ENCODE peak calls at places on chromosomes 7 and 10, in six cellular contexts. K is fibroblast of gingiva; X is coronary artery; U is stimulated activated naive B cell treated with anti-CD40 and anti-IgM and Interleukin-4, amounts not matched to agents 10 μg/mL and 1 μg/mL and 100 μg/mL, for 72 hours; S is IMR-90; C is HCT116. N is an unnamed sample.

GRCh38 chr7:140397784-140398750 is at the start of gene SLC37A3:
- DNase-seq in S (peak; percentile 72), U (peak; percentile 79), X (peak; percentile 81), C (peak; percentile 49), K (peak; percentile 70), N (peak; percentile 56)

GRCh38 chr7:79304711-79305110 is 148.8 kb downstream of the MAGI2 start:
- DNase-seq in C (no peak), X (no peak), K (no peak), S (no peak), U (no peak), N (no peak)

GRCh38 chr10:132099701-132100481 is 34.1 kb downstream of the JAKMIP3 start:
- DNase-seq in U (no peak), C (no peak), X (peak; percentile 59), K (no peak), S (no peak), N (no peak)

GRCh38 chr7:103879411-103879810 is 110.0 kb downstream of the RELN start:
- DNase-seq in K (no peak), U (no peak), S (no peak), C (no peak), X (no peak), N (no peak)

GRCh38 chr7:22675436-22675835 is 51.6 kb upstream of the IL6 start:
- DNase-seq in S (no peak), K (no peak), C (no peak), X (no peak), U (no peak), N (no peak)

GRCh38 chr7:107213193-107213788 is 44.5 kb downstream of the HBP1 start:
- DNase-seq in K (no peak), C (no peak), S (no peak), U (no peak), X (no peak), N (no peak)

GRCh38 chr7:4905171-4905570 is 21.7 kb upstream of the RADIL start:
- DNase-seq in S (no peak), K (no peak), U (no peak), C (no peak), X (no peak), N (no peak)

GRCh38 chr7:99339595-99339994 is 13.9 kb downstream of the ARPC1A start:
- DNase-seq in S (no peak), U (no peak), C (no peak), K (no peak), X (no peak), N (no peak)

GRCh38 chr10:43121444-43121843 is 16.8 kb upstream of the CSGALNACT2 start:
- DNase-seq in K (peak; percentile 54), U (no peak), C (no peak), S (no peak), X (peak; percentile 64), N (no peak)

GRCh38 chr7:33610918-33611317 is 294.4 kb upstream of the BMPER start:
- DNase-seq in K (no peak), S (no peak), X (no peak), U (no peak), C (no peak), N (no peak)

GRCh38 chr10:121267236-121268003 is 330.8 kb downstream of the FGFR2 start:
- DNase-seq in X (no peak), C (no peak), S (no peak), K (no peak), U (no peak), N (no peak)

GRCh38 chr10:21173433-21173963 is 276.4 kb upstream of the NEBL start:
- DNase-seq in X (no peak), S (no peak), K (no peak), C (no peak), U (no peak), N (no peak)

GRCh38 chr10:72303424-72304128 is 29.9 kb downstream of the DDIT4 start:
- DNase-seq in U (no peak), K (no peak), C (no peak), X (no peak), S (no peak), N (no peak)

GRCh38 chr10:78042058-78042751 is 8.5 kb downstream of the RPS24 start:
- DNase-seq in S (no peak), X (no peak), C (no peak), U (no peak), K (no peak), N (no peak)

GRCh38 chr10:77325233-77325537 is 312.4 kb downstream of the KCNMA1 start:
- DNase-seq in S (no peak), X (no peak), C (no peak), K (no peak), U (no peak), N (no peak)

GRCh38 chr10:32929634-32930033 is 28.4 kb downstream of the ITGB1 start:
- DNase-seq in U (no peak), K (no peak), X (no peak), S (no peak), C (no peak), N (no peak)

GRCh38 chr10:97601268-97602215 is 12.0 kb downstream of the C10orf62 start:
- DNase-seq in S (no peak), X (no peak), U (no peak), K (no peak), C (no peak), N (no peak)

GRCh38 chr10:72027498-72027897 is 60.9 kb downstream of the SPOCK2 start:
- DNase-seq in S (peak; percentile 64), U (no peak), C (peak; percentile 39), K (no peak), X (no peak), N (no peak)

GRCh38 chr10:71006497-71006896 is 118.1 kb upstream of the PCBD1 start:
- DNase-seq in U (no peak), C (no peak), K (no peak), X (no peak), S (no peak), N (no peak)

GRCh38 chr10:15787426-15787825 is 67.7 kb upstream of the ITGA8 start:
- DNase-seq in K (no peak), S (no peak), X (no peak), U (no peak), C (no peak), N (no peak)

GRCh38 chr10:34933676-34934075 is 118.6 kb upstream of the PARD3 start:
- DNase-seq in C (no peak), U (no peak), S (no peak), K (peak; percentile 23), X (no peak), N (no peak)

GRCh38 chr10:115653473-115653872 is 560.3 kb downstream of the ATRNL1 start:
- DNase-seq in S (no peak), X (no peak), C (no peak), U (no peak), K (no peak), N (no peak)

GRCh38 chr10:34299105-34299611 is 515.9 kb downstream of the PARD3 start:
- DNase-seq in K (peak; percentile 8), X (no peak), C (no peak), S (peak; percentile 55), U (no peak), N (peak; percentile 75)

GRCh38 chr10:44962870-44963738 is 3.5 kb downstream of the RASSF4 start:
- DNase-seq in S (no peak), X (no peak), K (no peak), U (no peak), C (no peak), N (no peak)